ENCODE peak calls at places on chromosomes 16 and 17, in nine cellular contexts. L is mucosa of descending colon; V is heart right ventricle; N is A549; H is ovary; K is neural crest cell; P is CD8-positive, alpha-beta T cell; G is PC-3; I is IMR-90. M is an unnamed sample.

GRCh38 chr17:9928601-9929341 is 23.7 kb upstream of the RCVRN start:
- DNase-seq in N (peak), K (peak), P (no peak), G (peak), V (no peak), L (peak), H (no peak), I (peak), M (no peak)

GRCh38 chr16:67666032-67666537 is 465 bp downstream of the ENKD1 start:
- DNase-seq in P (no peak), L (peak), G (no peak), K (peak), H (peak), I (no peak), V (peak), N (no peak), M (no peak)

GRCh38 chr16:47392114-47392513 is 68.7 kb downstream of the ITFG1 start:
- DNase-seq in N (no peak), V (no peak), G (peak), K (no peak), H (no peak), L (no peak), P (no peak), I (no peak), M (no peak)

GRCh38 chr17:73089918-73090317 is 2.6 kb downstream of the SLC39A11 start:
- DNase-seq in H (no peak), G (no peak), L (no peak), P (no peak), I (no peak), N (no peak), V (no peak), K (no peak), M (no peak)

GRCh38 chr17:20092973-20093626 is 83.9 kb downstream of the SPECC1 start:
- DNase-seq in L (no peak), P (no peak), H (no peak), K (no peak), V (no peak), I (no peak), N (no peak), G (no peak), M (no peak)

GRCh38 chr16:72066747-72067146 is 3.7 kb downstream of the HPR start:
- DNase-seq in N (peak), G (peak), H (no peak), I (peak), L (peak), P (no peak), K (no peak), V (no peak), M (no peak)

GRCh38 chr16:58807276-58807675 is 73.2 kb upstream of the GOT2 start:
- DNase-seq in P (no peak), I (no peak), V (no peak), L (no peak), G (no peak), N (no peak), H (no peak), K (no peak), M (no peak)

GRCh38 chr16:78705694-78706093 is 606.2 kb downstream of the WWOX start:
- DNase-seq in H (no peak), L (peak), V (no peak), N (peak), P (no peak), I (peak), K (no peak), G (peak), M (no peak)

GRCh38 chr17:56141046-56141839 is 12.0 kb upstream of the ANKFN1 start:
- DNase-seq in K (no peak), V (no peak), I (peak), N (no peak), H (no peak), L (no peak), G (no peak), P (no peak), M (no peak)

GRCh38 chr17:82218349-82219075 is 5.9 kb upstream of the CCDC57 start:
- DNase-seq in L (no peak), H (no peak), N (no peak), K (no peak), I (no peak), G (no peak), P (no peak), V (no peak), M (no peak)

GRCh38 chr16:53156516-53156915 is 101.7 kb downstream of the CHD9 start:
- DNase-seq in H (no peak), V (no peak), K (no peak), I (peak), G (no peak), N (no peak), L (no peak), P (no peak), M (no peak)

GRCh38 chr16:12195296-12195695 is 218.8 kb downstream of the SNX29 start:
- DNase-seq in K (no peak), H (no peak), L (no peak), P (no peak), G (peak), N (no peak), I (no peak), V (no peak), M (no peak)

GRCh38 chr17:75753514-75754377 is 11.2 kb downstream of the GALK1 start:
- DNase-seq in N (no peak), P (peak), V (peak), L (peak), H (peak), K (peak), G (no peak), I (peak), M (peak)

GRCh38 chr16:27706803-27707685 is 157.1 kb downstream of the KATNIP start:
- DNase-seq in L (no peak), G (no peak), V (no peak), N (no peak), I (no peak), H (no peak), K (no peak), P (no peak), M (no peak)

GRCh38 chr17:79667746-79668145 is 56.9 kb upstream of the RBFOX3 start:
- DNase-seq in P (no peak), V (no peak), H (no peak), I (no peak), G (no peak), K (no peak), L (no peak), N (no peak), M (no peak)

GRCh38 chr16:58026139-58026704 is 668 bp downstream of the MMP15 start:
- DNase-seq in K (peak), H (peak), V (peak), N (peak), I (peak), G (peak), L (peak), P (no peak), M (peak)

GRCh38 chr17:17518951-17519350 is 22.8 kb upstream of the RASD1 start:
- DNase-seq in V (no peak), K (no peak), I (no peak), P (no peak), N (no peak), G (no peak), H (no peak), L (no peak), M (no peak)

GRCh38 chr16:85715169-85716015 is 26.6 kb upstream of the GINS2 start:
- DNase-seq in K (no peak), V (no peak), L (no peak), H (no peak), G (no peak), I (peak), N (no peak), P (no peak), M (no peak)

GRCh38 chr16:85072947-85073346 is 39.3 kb downstream of the CIBAR2 start:
- DNase-seq in V (peak), H (no peak), L (no peak), K (no peak), N (no peak), P (no peak), G (no peak), I (peak), M (no peak)

GRCh38 chr17:27917000-27917399 is 23.8 kb upstream of the LYRM9 start:
- DNase-seq in P (no peak), K (no peak), L (no peak), H (no peak), G (no peak), V (no peak), N (no peak), I (no peak), M (no peak)

GRCh38 chr16:66486773-66487579 is 59.9 kb downstream of the BEAN1 start:
- DNase-seq in K (no peak), V (no peak), G (peak), N (peak), P (no peak), H (peak), I (peak), L (no peak), M (peak)

GRCh38 chr17:57465551-57465950 is 209.2 kb downstream of the MSI2 start:
- DNase-seq in L (no peak), P (no peak), G (no peak), V (no peak), N (no peak), I (no peak), H (no peak), K (no peak), M (no peak)

GRCh38 chr17:7329360-7330098 is 394 bp upstream of the NEURL4 start:
- DNase-seq in G (peak), L (peak), K (peak), N (peak), I (peak), V (peak), P (peak), H (peak), M (peak)
- TF ChIP-seq CTCF in G (no peak), L (no peak), K (peak), N (no peak), I (no peak), V (no peak), P (no peak), H (no peak), M (no peak)

GRCh38 chr16:64841071-64841470 is 280.8 kb downstream of the CDH11 start:
- DNase-seq in L (no peak), K (no peak), G (no peak), V (no peak), H (no peak), N (no peak), I (peak), P (no peak), M (no peak)

GRCh38 chr16:64846966-64847365 is 274.9 kb downstream of the CDH11 start:
- DNase-seq in G (no peak), L (no peak), K (no peak), V (no peak), P (no peak), H (no peak), N (no peak), I (no peak), M (no peak)

DNA sequence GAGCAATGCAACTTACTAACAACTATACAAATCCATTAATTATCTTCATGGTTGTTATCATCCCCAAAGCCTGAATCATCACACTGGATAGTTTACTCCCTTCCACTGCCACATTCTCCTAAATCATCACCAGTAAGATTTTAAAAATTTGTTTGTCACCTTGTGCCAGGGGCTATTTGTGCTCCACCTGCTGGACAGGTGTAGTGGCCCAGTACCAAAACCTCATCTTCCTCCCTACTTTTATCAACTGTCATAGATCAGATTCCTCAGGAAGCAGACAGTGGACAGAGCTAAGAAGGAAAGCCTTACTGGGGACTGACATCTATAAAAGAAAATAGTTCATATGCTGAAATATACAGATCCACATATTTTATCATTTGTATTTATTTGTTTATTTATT is 280.4 kb downstream of the CDH11 start:
- DNase-seq in K (no peak), P (no peak), G (peak), N (no peak), V (no peak), H (no peak), L (no peak), I (no peak), M (no peak)
- TF ChIP-seq CTCF in K (no peak), P (no peak), G (peak), N (no peak), V (no peak), H (no peak), L (no peak), I (no peak), M (no peak)

GRCh38 chr16:80014241-80014939 is 413.9 kb upstream of the MAF start:
- DNase-seq in H (no peak), K (no peak), V (no peak), P (no peak), L (no peak), G (no peak), I (no peak), N (peak), M (no peak)
- TF ChIP-seq CTCF in H (no peak), K (no peak), V (no peak), P (no peak), L (no peak), G (no peak), I (no peak), N (peak), M (no peak)

DNA sequence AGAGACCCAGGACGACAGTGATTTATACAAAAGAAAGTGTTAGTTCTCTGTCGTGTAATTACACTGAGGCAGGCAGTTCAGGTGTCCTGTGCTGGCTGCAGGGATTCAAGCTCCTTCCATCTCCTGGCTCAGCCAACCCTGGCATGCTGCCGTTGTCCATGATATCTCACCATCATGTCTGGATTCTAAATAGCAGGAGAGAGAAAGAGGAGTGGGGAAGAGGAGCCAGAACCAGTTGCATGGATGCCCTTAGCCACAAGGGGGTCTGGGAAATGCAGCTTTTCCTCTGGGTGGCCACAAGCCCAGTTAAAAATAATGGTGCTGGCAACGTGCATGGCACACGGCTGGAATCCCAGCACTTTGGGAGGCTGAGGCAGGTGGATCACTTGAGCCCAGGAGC is 9.7 kb downstream of the C16orf54 start:
- DNase-seq in N (peak), I (no peak), G (no peak), H (no peak), P (no peak), L (no peak), V (no peak), K (no peak), M (no peak)
- TF ChIP-seq CTCF in N (no peak), I (peak), G (no peak), H (no peak), P (no peak), L (no peak), V (no peak), K (peak), M (no peak)

GRCh38 chr17:48479014-48479402 is 49.0 kb upstream of the SKAP1 start:
- DNase-seq in N (no peak), P (no peak), I (no peak), G (no peak), L (no peak), H (no peak), K (no peak), V (no peak), M (no peak)

GRCh38 chr17:48477235-48477634 is 47.2 kb upstream of the SKAP1 start:
- DNase-seq in K (no peak), G (no peak), P (no peak), V (no peak), I (no peak), L (no peak), H (no peak), N (no peak), M (no peak)

GRCh38 chr17:48483471-48484131 is 47.2 kb downstream of the HOXB1 start:
- DNase-seq in G (peak), K (no peak), P (no peak), I (peak), N (no peak), H (no peak), L (peak), V (no peak), M (no peak)

GRCh38 chr17:48483004-48483403 is 47.8 kb downstream of the HOXB1 start:
- DNase-seq in H (no peak), V (no peak), N (no peak), K (no peak), P (no peak), I (no peak), L (no peak), G (no peak), M (no peak)

DNA sequence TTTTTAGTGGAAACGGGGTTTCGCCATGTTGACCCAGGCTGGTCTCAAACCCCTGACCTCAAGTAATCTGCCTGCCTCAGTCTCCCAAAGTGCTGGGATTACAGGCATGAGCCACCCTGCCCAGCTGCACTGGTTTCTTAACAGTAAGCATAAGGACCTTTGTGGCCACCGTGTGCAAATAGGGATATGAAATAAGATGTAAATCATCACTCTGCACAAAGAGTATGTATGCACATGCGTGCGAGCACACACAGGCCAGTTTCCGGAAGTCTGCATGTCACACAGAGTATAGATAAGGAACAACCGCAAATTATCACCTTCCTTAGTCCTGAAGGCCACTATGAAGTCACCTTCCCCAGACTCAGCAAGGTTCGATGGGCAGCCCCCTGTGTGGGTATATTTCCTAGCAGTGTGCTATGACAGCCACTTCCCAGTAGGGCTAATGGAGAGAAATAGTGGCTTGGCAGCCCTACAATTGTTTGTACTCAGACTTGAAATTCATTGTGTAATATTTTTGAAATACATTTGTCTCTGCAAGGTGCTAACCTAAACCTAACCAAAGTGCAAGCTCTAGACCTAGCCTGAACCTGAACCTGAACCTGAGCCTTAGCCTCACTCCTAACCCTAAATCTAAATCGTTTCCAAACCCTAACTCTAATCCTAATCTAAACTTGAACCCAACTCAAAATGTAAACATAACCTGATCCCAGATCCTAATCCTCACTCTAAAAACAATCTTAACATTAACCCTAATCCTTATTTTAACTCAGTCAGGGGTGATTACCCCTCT is 48.4 kb upstream of the SKAP1 start:
- DNase-seq in N (no peak), I (no peak), V (no peak), G (no peak), H (no peak), L (no peak), P (peak), K (no peak), M (no peak)
- TF ChIP-seq CTCF in N (no peak), I (no peak), V (no peak), G (no peak), H (no peak), L (no peak), P (no peak), K (peak), M (no peak)

GRCh38 chr17:65099941-65100315 is 37.2 kb upstream of the RGS9 start:
- DNase-seq in P (peak), I (peak), G (peak), N (peak), K (no peak), L (peak), V (peak), H (no peak), M (peak)
- TF ChIP-seq CTCF in P (no peak), I (no peak), G (no peak), N (no peak), K (no peak), L (no peak), V (no peak), H (no peak), M (no peak)

GRCh38 chr16:54194008-54194731 is 92.4 kb downstream of the IRX3 start:
- DNase-seq in V (peak), P (no peak), I (no peak), H (peak), G (no peak), N (no peak), K (no peak), L (peak), M (no peak)
- TF ChIP-seq CTCF in V (peak), P (no peak), I (no peak), H (no peak), G (no peak), N (no peak), K (peak), L (no peak), M (no peak)

GRCh38 chr16:69709456-69710084 is 16.8 kb downstream of the NQO1 start:
- DNase-seq in K (no peak), H (no peak), I (peak), N (peak), L (peak), G (peak), V (no peak), P (no peak), M (no peak)
- TF ChIP-seq CTCF in K (peak), H (peak), I (peak), N (peak), L (peak), G (peak), V (peak), P (peak), M (peak)

GRCh38 chr16:88599092-88599733 is 29.0 kb downstream of the ZC3H18 start:
- DNase-seq in G (no peak), N (no peak), K (no peak), L (peak), P (no peak), I (no peak), H (no peak), V (peak), M (no peak)
- TF ChIP-seq CTCF in G (no peak), N (no peak), K (no peak), L (no peak), P (no peak), I (no peak), H (no peak), V (no peak), M (no peak)